ENCODE peak calls at places on chromosomes 3 and 15, in nine cellular contexts. O, Z, B, X, M, S, R, K and Q are unnamed samples.

GRCh38 chr3:71057526-71057894 is 526.0 kb downstream of the FOXP1 start:
- DNase-seq in O (no peak), Z (no peak), B (no peak), X (no peak), M (no peak), S (no peak), R (peak; percentile 5), K (peak; percentile 62), Q (no peak)

GRCh38 chr3:157494581-157495281 is 8.5 kb downstream of the VEPH1 start:
- DNase-seq in O (no peak), Z (no peak), B (no peak), X (no peak), M (no peak), S (no peak), R (peak; percentile 78), K (peak; percentile 44), Q (no peak)

GRCh38 chr15:75202251-75203016 is 752 bp downstream of the C15orf39 start:
- DNase-seq in O (peak; percentile 55), Z (peak; percentile 85), B (peak; percentile 90), X (peak; percentile 68), M (peak; percentile 57), S (peak; percentile 62), R (no peak), K (peak; percentile 73), Q (peak; percentile 35)

GRCh38 chr15:88476635-88477038 is 9.1 kb downstream of the MRPS11 start:
- DNase-seq in O (peak; percentile 20), Z (peak; percentile 47), B (peak; percentile 62), X (peak; percentile 35), M (peak; percentile 79), S (peak; percentile 70), R (peak; percentile 50), K (peak; percentile 38), Q (peak; percentile 18)

GRCh38 chr3:9216736-9217135 is 32.7 kb downstream of the SRGAP3 start:
- DNase-seq in O (peak; percentile 76), Z (peak; percentile 75), B (no peak), X (no peak), M (no peak), S (no peak), R (no peak), K (no peak), Q (no peak)

GRCh38 chr3:196287066-196287404 is 491 bp downstream of the PCYT1A start:
- DNase-seq in O (no peak), Z (peak; percentile 25), B (peak; percentile 47), X (peak; percentile 58), M (no peak), S (peak; percentile 15), R (no peak), K (peak; percentile 33), Q (no peak)

GRCh38 chr3:48018841-48019240 is 2.6 kb upstream of the MAP4 start:
- DNase-seq in O (peak; percentile 30), Z (peak; percentile 73), B (no peak), X (no peak), M (peak; percentile 38), S (no peak), R (no peak), K (peak; percentile 76), Q (no peak)

GRCh38 chr3:37862219-37862711 is 585 bp downstream of the CTDSPL start:
- DNase-seq in O (no peak), Z (peak; percentile 23), B (peak; percentile 56), X (no peak), M (peak; percentile 55), S (peak; percentile 24), R (peak; percentile 5), K (peak; percentile 31), Q (no peak)

GRCh38 chr3:65751123-65751700 is 287.5 kb downstream of the MAGI1 start:
- DNase-seq in O (no peak), Z (peak; percentile 22), B (peak; percentile 51), X (no peak), M (peak; percentile 85), S (peak; percentile 63), R (no peak), K (peak; percentile 24), Q (peak; percentile 80)

GRCh38 chr15:39400821-39401550 is 179.9 kb upstream of the THBS1 start:
- DNase-seq in O (no peak), Z (peak; percentile 60), B (peak; percentile 54), X (no peak), M (no peak), S (no peak), R (no peak), K (peak; percentile 17), Q (no peak)

GRCh38 chr3:30319713-30320112 is 286.7 kb upstream of the TGFBR2 start:
- DNase-seq in O (no peak), Z (peak; percentile 49), B (peak; percentile 51), X (no peak), M (peak; percentile 73), S (peak; percentile 44), R (peak; percentile 35), K (peak; percentile 66), Q (peak; percentile 2)

GRCh38 chr15:69760263-69760855 is 307.7 kb downstream of the RPLP1 start:
- DNase-seq in O (peak; percentile 72), Z (peak; percentile 70), B (no peak), X (no peak), M (no peak), S (no peak), R (no peak), K (no peak), Q (no peak)

GRCh38 chr15:51253385-51253784 is 85.0 kb downstream of the CYP19A1 start:
- DNase-seq in O (no peak), Z (no peak), B (no peak), X (no peak), M (no peak), S (no peak), R (no peak), K (peak; percentile 51), Q (no peak)

GRCh38 chr3:45153658-45154437 is 7.7 kb upstream of the CDCP1 start:
- DNase-seq in O (no peak), Z (peak; percentile 65), B (no peak), X (no peak), M (no peak), S (no peak), R (no peak), K (peak; percentile 48), Q (no peak)

GRCh38 chr3:78569820-78570219 is 1198.0 kb downstream of the ROBO1 start:
- DNase-seq in O (no peak), Z (no peak), B (no peak), X (no peak), M (no peak), S (no peak), R (no peak), K (no peak), Q (no peak)

GRCh38 chr3:39107056-39107873 is at the start of the genes GORASP1 and TTC21A:
- DNase-seq in O (peak; percentile 88), Z (peak; percentile 86), B (peak; percentile 90), X (peak; percentile 92), M (peak; percentile 95), S (peak; percentile 90), R (peak; percentile 56), K (peak; percentile 79), Q (peak; percentile 71)

GRCh38 chr3:53739926-53740325 is 106.3 kb downstream of the CHDH start:
- DNase-seq in O (no peak), Z (no peak), B (no peak), X (no peak), M (no peak), S (no peak), R (no peak), K (no peak), Q (no peak)

GRCh38 chr3:127424766-127425504 is 137.1 kb upstream of the PRR20G start:
- DNase-seq in O (no peak), Z (no peak), B (no peak), X (no peak), M (peak; percentile 45), S (no peak), R (no peak), K (peak; percentile 66), Q (no peak)

GRCh38 chr3:59775106-59775505 is 725.3 kb upstream of the CFAP20DC start:
- DNase-seq in O (no peak), Z (no peak), B (no peak), X (no peak), M (no peak), S (no peak), R (no peak), K (no peak), Q (no peak)

GRCh38 chr3:72580910-72581309 is 267.3 kb downstream of the SHQ1 start:
- DNase-seq in O (no peak), Z (no peak), B (no peak), X (no peak), M (no peak), S (no peak), R (no peak), K (no peak), Q (no peak)

GRCh38 chr3:72661115-72661457 is 187.2 kb downstream of the SHQ1 start:
- DNase-seq in O (peak; percentile 58), Z (peak; percentile 91), B (peak; percentile 88), X (peak; percentile 53), M (no peak), S (no peak), R (peak; percentile 78), K (peak; percentile 84), Q (no peak)

GRCh38 chr15:38085931-38086562 is 151.6 kb downstream of the TMCO5A start:
- DNase-seq in O (no peak), Z (peak; percentile 66), B (no peak), X (no peak), M (no peak), S (no peak), R (no peak), K (no peak), Q (no peak)

GRCh38 chr3:64030741-64031140 is 7.4 kb upstream of the PSMD6 start:
- DNase-seq in O (peak; percentile 18), Z (peak; percentile 50), B (peak; percentile 56), X (peak; percentile 63), M (peak; percentile 91), S (peak; percentile 83), R (peak; percentile 56), K (peak; percentile 72), Q (peak; percentile 78)

GRCh38 chr3:84825817-84826216 is 133.0 kb upstream of the CADM2 start:
- DNase-seq in O (no peak), Z (no peak), B (no peak), X (no peak), M (peak; percentile 18), S (no peak), R (no peak), K (no peak), Q (no peak)

GRCh38 chr3:58066842-58067241 is 58.6 kb downstream of the FLNB start:
- DNase-seq in O (no peak), Z (peak; percentile 89), B (no peak), X (peak; percentile 18), M (no peak), S (no peak), R (no peak), K (peak; percentile 39), Q (no peak)

GRCh38 chr15:73319460-73320245 is 49.1 kb downstream of the HCN4 start:
- DNase-seq in O (no peak), Z (no peak), B (no peak), X (no peak), M (no peak), S (no peak), R (no peak), K (no peak), Q (no peak)

GRCh38 chr3:32443471-32443870 is 51.8 kb downstream of the CMTM7 start:
- DNase-seq in O (peak; percentile 74), Z (peak; percentile 77), B (no peak), X (no peak), M (no peak), S (no peak), R (no peak), K (peak; percentile 78), Q (no peak)

GRCh38 chr15:49645277-49645676 is 24.4 kb downstream of the DTWD1 start:
- DNase-seq in O (no peak), Z (no peak), B (no peak), X (no peak), M (no peak), S (no peak), R (no peak), K (no peak), Q (no peak)